ENCODE peak calls at places on chromosomes 4 and X, in six cellular contexts. B, C, L, A, Y and I are unnamed samples.

GRCh38 chrX:21940356-21940829 is at the start of gene SMS:
- DNase-seq in B (peak; percentile 24), Y (peak; percentile 49), C (peak; percentile 40), A (peak; percentile 59), L (peak; percentile 86), I (peak; percentile 74)

GRCh38 chr4:147378780-147379179 is 102.1 kb upstream of the EDNRA start:
- DNase-seq in L (no peak), C (no peak), A (no peak), Y (no peak), B (no peak), I (peak; percentile 78)

GRCh38 chr4:104859601-104860000 is 287.1 kb upstream of the TET2 start:
- DNase-seq in Y (no peak), C (no peak), B (no peak), L (no peak), A (no peak), I (peak; percentile 37)

GRCh38 chrX:356385-357034 is 30.2 kb downstream of the PPP2R3B start:
- DNase-seq in B (no peak), L (peak; percentile 9), C (no peak), A (no peak), Y (no peak), I (no peak)

GRCh38 chrX:12060489-12061260 is 77.6 kb upstream of the FRMPD4 start:
- DNase-seq in Y (no peak), C (no peak), L (no peak), B (no peak), A (no peak), I (no peak)

GRCh38 chr4:143554728-143555597 is 41.5 kb downstream of the SMARCA5 start:
- DNase-seq in Y (no peak), B (no peak), A (no peak), L (no peak), C (no peak), I (no peak)

GRCh38 chr4:86685401-86685800 is 91.3 kb downstream of the PTPN13 start:
- DNase-seq in A (no peak), Y (no peak), C (no peak), L (no peak), B (no peak), I (no peak)

GRCh38 chr4:74056858-74057562 is 18.5 kb upstream of the CXCL3 start:
- DNase-seq in C (no peak), Y (no peak), A (no peak), B (no peak), L (no peak), I (no peak)

GRCh38 chr4:148435654-148436406 is 6.4 kb downstream of the NR3C2 start:
- DNase-seq in A (no peak), B (no peak), L (no peak), Y (no peak), C (no peak), I (no peak)

GRCh38 chrX:154748712-154749339 is 2.1 kb downstream of the GAB3 start:
- DNase-seq in C (no peak), L (no peak), Y (no peak), A (peak; percentile 8), B (peak; percentile 34), I (peak; percentile 72)

GRCh38 chr4:10173754-10174749 is 57.5 kb upstream of the WDR1 start:
- DNase-seq in L (peak; percentile 72), Y (no peak), A (no peak), B (no peak), C (no peak), I (no peak)

GRCh38 chrX:133254666-133255065 is 36.5 kb upstream of the TFDP3 start:
- DNase-seq in B (no peak), Y (no peak), C (no peak), L (no peak), A (no peak), I (no peak)

GRCh38 chrX:4841216-4841745 is 1127.8 kb upstream of the PRKX start:
- DNase-seq in A (no peak), C (no peak), B (no peak), Y (no peak), L (no peak), I (no peak)

GRCh38 chrX:152520653-152521052 is 69.5 kb upstream of the GABRA3 start:
- DNase-seq in C (no peak), Y (no peak), B (no peak), L (no peak), A (no peak), I (peak; percentile 3)

GRCh38 chr4:153341575-153342090 is 2.9 kb upstream of the MND1 start:
- DNase-seq in Y (no peak), A (no peak), L (no peak), B (no peak), C (no peak), I (no peak)

GRCh38 chr4:102319594-102319993 is 25.7 kb downstream of the SLC39A8 start:
- DNase-seq in C (no peak), B (no peak), L (no peak), Y (no peak), A (no peak), I (peak; percentile 80)

GRCh38 chr4:157014621-157015591 is 43.3 kb upstream of the PDGFC start:
- DNase-seq in A (no peak), Y (no peak), C (no peak), B (no peak), L (no peak), I (peak; percentile 80)

GRCh38 chrX:77953708-77954107 is 15.7 kb downstream of the PGAM4 start:
- DNase-seq in L (no peak), C (no peak), B (no peak), Y (no peak), A (no peak), I (no peak)

GRCh38 chr4:140777401-140777800 is 21.2 kb upstream of the TBC1D9 start:
- DNase-seq in L (no peak), B (no peak), A (no peak), Y (no peak), C (no peak), I (no peak)

GRCh38 chr4:169251291-169252235 is 19.2 kb downstream of the SH3RF1 start:
- DNase-seq in L (no peak), A (no peak), C (no peak), Y (no peak), B (no peak), I (peak; percentile 90)

GRCh38 chrX:16560173-16560572 is 89.8 kb upstream of the S100G start:
- DNase-seq in A (no peak), L (no peak), B (no peak), Y (no peak), C (no peak), I (no peak)

GRCh38 chr4:87011340-87012034 is 76.7 kb downstream of the AFF1 start:
- DNase-seq in A (no peak), Y (no peak), C (no peak), B (no peak), L (no peak), I (peak; percentile 75)

GRCh38 chrX:20637351-20637750 is 370.6 kb upstream of the RPS6KA3 start:
- DNase-seq in C (no peak), Y (no peak), L (no peak), B (no peak), A (no peak), I (no peak)

GRCh38 chrX:154531626-154532025 is 15.0 kb downstream of the G6PD start:
- DNase-seq in C (no peak), B (no peak), A (no peak), L (peak; percentile 81), Y (no peak), I (no peak)

GRCh38 chr4:158644341-158644740 is 27.3 kb downstream of the C4orf46 start:
- DNase-seq in C (no peak), L (no peak), A (no peak), Y (no peak), B (no peak), I (no peak)

GRCh38 chrX:134948333-134949241 is 42.2 kb upstream of the SMIM10 start:
- DNase-seq in B (no peak), A (no peak), C (no peak), L (no peak), Y (no peak), I (no peak)